ENCODE peak calls at places on chromosomes 11 and 22, in seven cellular contexts. K, M, T, B, A, N and G are unnamed samples.
A peak's percentile ranks its signal among the peaks of the same experiment; 100 is the strongest.

GRCh38 chr11:66477256-66478201 is 2.7 kb upstream of the DPP3 start:
- ATAC-seq in B (no peak), N (no peak), K (no peak), A (no peak), M (no peak), T (no peak), G (no peak)

GRCh38 chr11:112523917-112524316 is 263.3 kb upstream of the PLET1 start:
- ATAC-seq in A (no peak), B (no peak), N (no peak), M (no peak), T (no peak), K (no peak), G (no peak)

GRCh38 chr22:34236527-34236926 is 316.3 kb upstream of the LARGE1 start:
- ATAC-seq in K (no peak), A (no peak), B (no peak), M (no peak), T (peak; percentile 89), N (no peak), G (no peak)

GRCh38 chr22:30755760-30756124 is 61.1 kb downstream of the OSBP2 start:
- ATAC-seq in B (peak; percentile 19), M (peak; percentile 7), A (peak; percentile 14), K (peak; percentile 18), N (no peak), T (no peak), G (no peak)

GRCh38 chr11:69699213-69699612 is 4.6 kb downstream of the FGF19 start:
- ATAC-seq in A (no peak), B (no peak), M (no peak), T (no peak), N (no peak), K (no peak), G (no peak)

GRCh38 chr22:18115844-18116480 is 5.4 kb downstream of the TUBA8 start:
- ATAC-seq in A (no peak), M (no peak), N (no peak), B (no peak), K (no peak), T (no peak), G (no peak)

GRCh38 chr11:33916736-33917135 is 24.9 kb upstream of the LMO2 start:
- ATAC-seq in M (no peak), B (no peak), T (no peak), N (no peak), K (no peak), A (no peak), G (no peak)

GRCh38 chr11:34830035-34830434 is 86.1 kb downstream of the APIP start:
- ATAC-seq in T (peak; percentile 16), A (no peak), M (no peak), K (no peak), B (no peak), N (no peak), G (no peak)

GRCh38 chr22:40237241-40237640 is 59.5 kb downstream of the TNRC6B start:
- ATAC-seq in A (no peak), M (peak; percentile 28), N (no peak), K (no peak), T (no peak), B (no peak), G (no peak)

GRCh38 chr11:119782673-119783072 is 53.7 kb upstream of the NECTIN1 start:
- ATAC-seq in T (no peak), A (no peak), N (no peak), M (no peak), B (no peak), K (no peak), G (no peak)

GRCh38 chr22:46693634-46694422 is 44.2 kb downstream of the CERK start:
- ATAC-seq in T (no peak), M (peak; percentile 18), K (no peak), B (no peak), A (no peak), N (no peak), G (no peak)

GRCh38 chr11:110366234-110366633 is 63.5 kb upstream of the FDX1 start:
- ATAC-seq in B (peak; percentile 95), T (peak; percentile 76), M (no peak), N (peak; percentile 78), K (peak; percentile 72), A (no peak), G (no peak)

GRCh38 chr11:61851128-61851899 is 23.2 kb downstream of the FADS2 start:
- ATAC-seq in T (peak; percentile 60), A (no peak), M (no peak), B (no peak), K (no peak), N (no peak), G (no peak)

GRCh38 chr11:120547871-120548681 is 36.5 kb downstream of the GRIK4 start:
- ATAC-seq in B (peak; percentile 92), M (no peak), N (peak; percentile 74), T (peak; percentile 96), K (peak; percentile 90), A (peak; percentile 74), G (peak; percentile 82)

GRCh38 chr11:129705341-129705740 is 110.3 kb upstream of the TMEM45B start:
- ATAC-seq in N (no peak), T (no peak), B (no peak), A (no peak), K (no peak), M (no peak), G (no peak)

GRCh38 chr11:61814242-61814957 is 2.4 kb downstream of the FADS1 start:
- ATAC-seq in B (no peak), M (no peak), T (peak; percentile 3), K (no peak), N (no peak), A (no peak), G (no peak)

GRCh38 chr11:14617241-14618027 is 26.2 kb upstream of the PDE3B start:
- ATAC-seq in B (no peak), K (no peak), T (no peak), A (no peak), N (no peak), M (peak; percentile 24), G (no peak)

GRCh38 chr11:44096360-44097188 is 1.1 kb downstream of the EXT2 start:
- ATAC-seq in T (peak; percentile 30), B (peak; percentile 39), K (peak; percentile 14), N (peak; percentile 5), A (peak; percentile 49), M (peak; percentile 12), G (no peak)

GRCh38 chr11:8586184-8586583 is 7.8 kb downstream of the STK33 start:
- ATAC-seq in B (no peak), N (no peak), K (no peak), M (no peak), T (no peak), A (no peak), G (no peak)

GRCh38 chr11:72413914-72414628 is 20.3 kb downstream of the CLPB start:
- ATAC-seq in T (peak; percentile 81), K (peak; percentile 84), B (peak; percentile 88), M (peak; percentile 89), N (peak; percentile 90), A (peak; percentile 88), G (peak; percentile 86)

GRCh38 chr11:46529928-46530574 is 63.8 kb downstream of the AMBRA1 start:
- ATAC-seq in K (no peak), M (no peak), T (no peak), N (no peak), B (no peak), A (peak; percentile 43), G (no peak)

GRCh38 chr11:72202571-72202970 is 10.6 kb downstream of the FOLR1 start:
- ATAC-seq in M (no peak), T (no peak), A (no peak), N (no peak), K (no peak), B (no peak), G (no peak)